ENCODE peak calls at places on chromosomes 5 and 9, in ten cellular contexts. One of them, this sample, is unnamed. For H3K4me1, the result is how much of the 10 kb centered on the place peaks cover.

GRCh38 chr5:17267099-17267498 is 49.7 kb downstream of the BASP1 start:
- DNase-seq in endodermal cell: no peak
- DNase-seq in neuronal stem cell: no peak
- DNase-seq in sigmoid colon: no peak
- DNase-seq in tibial nerve: no peak
- DNase-seq in adipocyte: no peak
- DNase-seq in neural progenitor cell: no peak
- DNase-seq in psoas muscle: no peak
- DNase-seq in prostate gland: no peak
- DNase-seq in adrenal gland: no peak
- DNase-seq in this sample: no peak

GRCh38 chr9:135126480-135127187 is 39.2 kb downstream of the OLFM1 start:
- DNase-seq in neural progenitor cell: no peak
- DNase-seq in endodermal cell: peak
- DNase-seq in psoas muscle: peak
- DNase-seq in tibial nerve: no peak
- DNase-seq in adrenal gland: peak
- DNase-seq in neuronal stem cell: no peak
- DNase-seq in sigmoid colon: no peak
- DNase-seq in adipocyte: no peak
- DNase-seq in prostate gland: peak
- DNase-seq in this sample: no peak

GRCh38 chr5:73540192-73540591 is 25.2 kb downstream of the ANKRA2 start:
- DNase-seq in adrenal gland: no peak
- DNase-seq in neuronal stem cell: no peak
- DNase-seq in tibial nerve: no peak
- DNase-seq in sigmoid colon: no peak
- DNase-seq in neural progenitor cell: no peak
- DNase-seq in prostate gland: peak
- DNase-seq in endodermal cell: no peak
- DNase-seq in psoas muscle: no peak
- DNase-seq in adipocyte: peak
- DNase-seq in this sample: no peak

GRCh38 chr9:135017916-135018915 is 69.3 kb upstream of the OLFM1 start:
- DNase-seq in tibial nerve: no peak
- DNase-seq in adipocyte: no peak
- DNase-seq in sigmoid colon: no peak
- DNase-seq in neuronal stem cell: no peak
- DNase-seq in prostate gland: no peak
- DNase-seq in psoas muscle: no peak
- DNase-seq in endodermal cell: no peak
- DNase-seq in neural progenitor cell: no peak
- DNase-seq in adrenal gland: no peak
- DNase-seq in this sample: no peak

GRCh38 chr5:100761192-100761591 is 141.9 kb downstream of the ST8SIA4 start:
- DNase-seq in endodermal cell: no peak
- DNase-seq in neural progenitor cell: no peak
- DNase-seq in tibial nerve: no peak
- DNase-seq in neuronal stem cell: no peak
- DNase-seq in prostate gland: no peak
- DNase-seq in adrenal gland: no peak
- DNase-seq in adipocyte: peak
- DNase-seq in psoas muscle: no peak
- DNase-seq in sigmoid colon: no peak
- DNase-seq in this sample: no peak

GRCh38 chr5:128084228-128085167 is 932 bp downstream of the SLC12A2 start:
- DNase-seq in psoas muscle: peak
- DNase-seq in endodermal cell: peak
- DNase-seq in tibial nerve: no peak
- DNase-seq in sigmoid colon: peak
- DNase-seq in neuronal stem cell: peak
- DNase-seq in prostate gland: peak
- DNase-seq in neural progenitor cell: peak
- DNase-seq in adrenal gland: peak
- DNase-seq in adipocyte: peak
- DNase-seq in this sample: peak

GRCh38 chr9:133368249-133368881 is 7.5 kb downstream of the SURF4 start:
- DNase-seq in sigmoid colon: no peak
- DNase-seq in endodermal cell: no peak
- DNase-seq in neural progenitor cell: no peak
- DNase-seq in psoas muscle: no peak
- DNase-seq in neuronal stem cell: no peak
- DNase-seq in adipocyte: no peak
- DNase-seq in prostate gland: no peak
- DNase-seq in adrenal gland: no peak
- DNase-seq in tibial nerve: no peak
- DNase-seq in this sample: no peak

GRCh38 chr5:110073534-110073933 is 383.8 kb downstream of the MAN2A1 start:
- DNase-seq in neuronal stem cell: no peak
- DNase-seq in prostate gland: no peak
- DNase-seq in endodermal cell: no peak
- DNase-seq in tibial nerve: no peak
- DNase-seq in psoas muscle: no peak
- DNase-seq in sigmoid colon: no peak
- DNase-seq in neural progenitor cell: no peak
- DNase-seq in adrenal gland: no peak
- DNase-seq in adipocyte: no peak
- DNase-seq in this sample: no peak

GRCh38 chr9:16637218-16637617 is 233.3 kb downstream of the BNC2 start:
- DNase-seq in adipocyte: peak
- DNase-seq in sigmoid colon: no peak
- DNase-seq in endodermal cell: no peak
- DNase-seq in adrenal gland: no peak
- DNase-seq in tibial nerve: no peak
- DNase-seq in neuronal stem cell: no peak
- DNase-seq in neural progenitor cell: no peak
- DNase-seq in psoas muscle: no peak
- DNase-seq in prostate gland: peak
- DNase-seq in this sample: no peak

DNA sequence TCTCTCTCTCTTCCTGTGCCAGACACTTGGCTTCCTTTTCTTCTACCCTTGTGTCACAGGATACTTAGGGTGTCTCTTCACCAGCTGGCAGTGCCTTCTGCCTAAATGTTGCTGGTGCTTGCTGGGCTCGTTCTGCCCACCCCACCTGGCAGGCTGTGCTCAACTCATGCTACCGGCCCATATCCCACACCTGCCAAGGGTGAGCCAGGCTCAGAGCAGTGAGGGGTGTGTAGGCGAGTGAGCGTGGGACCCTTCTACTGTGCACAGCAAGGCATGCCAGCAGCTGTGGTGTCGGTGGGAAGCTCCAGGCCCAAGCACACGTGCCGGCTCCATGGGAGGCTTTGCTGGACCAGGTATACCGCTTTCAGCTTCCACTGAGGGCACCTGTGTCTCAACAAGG is 1626.7 kb upstream of the ACO1 start:
- DNase-seq in adipocyte: no peak
- DNase-seq in prostate gland: no peak
- DNase-seq in psoas muscle: no peak
- DNase-seq in neural progenitor cell: no peak
- DNase-seq in sigmoid colon: peak
- DNase-seq in neuronal stem cell: no peak
- DNase-seq in tibial nerve: no peak
- DNase-seq in endodermal cell: no peak
- DNase-seq in adrenal gland: no peak
- DNase-seq in this sample: no peak
- H3K4me1 ChIP-seq in adipocyte: under half
- H3K4me1 ChIP-seq in prostate gland: under half
- H3K4me1 ChIP-seq in psoas muscle: under half
- H3K4me1 ChIP-seq in neural progenitor cell: under half
- H3K4me1 ChIP-seq in sigmoid colon: under half
- H3K4me1 ChIP-seq in neuronal stem cell: under half
- H3K4me1 ChIP-seq in tibial nerve: under half
- H3K4me1 ChIP-seq in endodermal cell: under half
- H3K4me1 ChIP-seq in adrenal gland: under half
- H3K4me1 ChIP-seq in this sample: under half

GRCh38 chr9:124261787-124262595 is 4.2 kb downstream of the NEK6 start:
- DNase-seq in adrenal gland: no peak
- DNase-seq in neural progenitor cell: no peak
- DNase-seq in tibial nerve: no peak
- DNase-seq in endodermal cell: no peak
- DNase-seq in prostate gland: no peak
- DNase-seq in neuronal stem cell: no peak
- DNase-seq in sigmoid colon: no peak
- DNase-seq in psoas muscle: no peak
- DNase-seq in adipocyte: peak
- DNase-seq in this sample: no peak
- H3K4me1 ChIP-seq in adrenal gland: under half
- H3K4me1 ChIP-seq in neural progenitor cell: under half
- H3K4me1 ChIP-seq in tibial nerve: half or more
- H3K4me1 ChIP-seq in endodermal cell: under half
- H3K4me1 ChIP-seq in prostate gland: under half
- H3K4me1 ChIP-seq in neuronal stem cell: under half
- H3K4me1 ChIP-seq in sigmoid colon: half or more
- H3K4me1 ChIP-seq in psoas muscle: under half
- H3K4me1 ChIP-seq in adipocyte: half or more
- H3K4me1 ChIP-seq in this sample: under half

DNA sequence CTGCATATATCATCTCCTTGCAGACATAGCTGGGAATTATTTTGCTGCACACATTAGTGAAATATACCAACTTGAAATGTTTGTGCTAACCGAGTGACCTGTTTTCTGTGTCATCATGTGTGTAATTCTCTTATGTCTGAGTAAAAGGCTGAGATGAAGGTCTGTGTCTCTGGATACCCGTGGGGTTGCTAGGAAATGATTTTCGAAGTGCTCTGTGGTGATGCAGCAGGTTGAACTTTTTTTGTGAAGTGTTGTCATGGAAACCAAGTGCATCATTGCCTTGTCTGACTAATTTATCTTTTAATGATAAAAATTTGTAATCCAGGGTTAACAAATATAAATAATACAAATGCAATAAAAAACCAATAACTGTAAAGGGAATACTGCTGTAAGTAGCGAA is 22.1 kb downstream of the PDE8B start:
- DNase-seq in tibial nerve: no peak
- DNase-seq in neuronal stem cell: no peak
- DNase-seq in endodermal cell: no peak
- DNase-seq in adipocyte: no peak
- DNase-seq in psoas muscle: no peak
- DNase-seq in prostate gland: no peak
- DNase-seq in sigmoid colon: no peak
- DNase-seq in neural progenitor cell: no peak
- DNase-seq in adrenal gland: no peak
- DNase-seq in this sample: no peak
- H3K4me1 ChIP-seq in tibial nerve: under half
- H3K4me1 ChIP-seq in neuronal stem cell: under half
- H3K4me1 ChIP-seq in endodermal cell: under half
- H3K4me1 ChIP-seq in adipocyte: under half
- H3K4me1 ChIP-seq in psoas muscle: under half
- H3K4me1 ChIP-seq in prostate gland: under half
- H3K4me1 ChIP-seq in sigmoid colon: under half
- H3K4me1 ChIP-seq in neural progenitor cell: under half
- H3K4me1 ChIP-seq in adrenal gland: under half
- H3K4me1 ChIP-seq in this sample: under half

GRCh38 chr5:168790037-168790635 is 211.0 kb upstream of the PANK3 start:
- DNase-seq in neuronal stem cell: no peak
- DNase-seq in psoas muscle: no peak
- DNase-seq in sigmoid colon: no peak
- DNase-seq in neural progenitor cell: no peak
- DNase-seq in endodermal cell: no peak
- DNase-seq in adrenal gland: peak
- DNase-seq in adipocyte: no peak
- DNase-seq in prostate gland: no peak
- DNase-seq in tibial nerve: no peak
- DNase-seq in this sample: no peak
- H3K4me1 ChIP-seq in neuronal stem cell: under half
- H3K4me1 ChIP-seq in psoas muscle: under half
- H3K4me1 ChIP-seq in sigmoid colon: under half
- H3K4me1 ChIP-seq in neural progenitor cell: under half
- H3K4me1 ChIP-seq in endodermal cell: under half
- H3K4me1 ChIP-seq in adrenal gland: under half
- H3K4me1 ChIP-seq in adipocyte: under half
- H3K4me1 ChIP-seq in prostate gland: under half
- H3K4me1 ChIP-seq in tibial nerve: under half
- H3K4me1 ChIP-seq in this sample: under half

This sample was measured in right lobe of liver.